ENCODE peak calls at places on chromosomes 2 and 18, in five cellular contexts. D is tibial artery, V is lower lobe of right lung, Q is thyroid gland, K is PC-3. L is an unnamed sample. For H3K4me1, the result is how much of the 10 kb centered on the place peaks cover.

GRCh38 chr2:216328347-216328746 is 43.9 kb downstream of the MARCHF4 start:
- DNase-seq in D (no peak), V (no peak), Q (no peak), K (peak), L (no peak)

GRCh38 chr18:14939141-14939540 is 191.2 kb downstream of the ANKRD30B start:
- DNase-seq in D (no peak), V (no peak), Q (no peak), K (no peak), L (no peak)

GRCh38 chr2:106191511-106192016 is 2.5 kb downstream of the UXS1 start:
- DNase-seq in D (no peak), V (no peak), Q (no peak), K (no peak), L (no peak)

GRCh38 chr2:11326692-11327211 is 17.7 kb downstream of the ROCK2 start:
- DNase-seq in D (no peak), V (no peak), Q (no peak), K (no peak), L (no peak)

GRCh38 chr18:49819768-49820662 is 6.7 kb upstream of the ACAA2 start:
- DNase-seq in D (no peak), V (no peak), Q (peak), K (no peak), L (no peak)

GRCh38 chr18:11962586-11962985 is 18.7 kb upstream of the IMPA2 start:
- DNase-seq in D (no peak), V (no peak), Q (no peak), K (no peak), L (no peak)

GRCh38 chr18:45102863-45103262 is 422.2 kb downstream of the SETBP1 start:
- DNase-seq in D (no peak), V (no peak), Q (no peak), K (no peak), L (no peak)

GRCh38 chr2:133718688-133719201 is 150.5 kb upstream of the NCKAP5 start:
- DNase-seq in D (no peak), V (no peak), Q (no peak), K (peak), L (no peak)

GRCh38 chr2:215528555-215528954 is 92.7 kb upstream of the FN1 start:
- DNase-seq in D (no peak), V (no peak), Q (no peak), K (peak), L (no peak)

GRCh38 chr2:12320027-12320734 is 396.6 kb upstream of the TRIB2 start:
- DNase-seq in D (peak), V (no peak), Q (no peak), K (no peak), L (no peak)

GRCh38 chr2:26614205-26615128 is 26.7 kb downstream of the CIB4 start:
- DNase-seq in D (no peak), V (peak), Q (peak), K (no peak), L (no peak)

GRCh38 chr2:120454993-120455789 is 109.3 kb downstream of the INHBB start:
- DNase-seq in D (no peak), V (no peak), Q (no peak), K (peak), L (no peak)

GRCh38 chr2:196840171-196840570 is 31.0 kb upstream of the C2orf66 start:
- DNase-seq in D (no peak), V (no peak), Q (no peak), K (no peak), L (no peak)

GRCh38 chr2:65159921-65160320 is 30.0 kb upstream of the RAB1A start:
- DNase-seq in D (no peak), V (no peak), Q (no peak), K (no peak), L (no peak)

GRCh38 chr2:128228894-128229293 is 89.8 kb downstream of the HS6ST1 start:
- DNase-seq in D (no peak), V (no peak), Q (no peak), K (peak), L (no peak)

GRCh38 chr2:15038373-15039364 is 406.2 kb downstream of the LRATD1 start:
- DNase-seq in D (no peak), V (no peak), Q (no peak), K (peak), L (no peak)

GRCh38 chr2:18362696-18363095 is 197.8 kb downstream of the RDH14 start:
- DNase-seq in D (no peak), V (no peak), Q (no peak), K (peak), L (no peak)

GRCh38 chr2:127196998-127197397 is 23.1 kb downstream of the CYP27C1 start:
- DNase-seq in D (no peak), V (no peak), Q (no peak), K (peak), L (no peak)

GRCh38 chr2:165571477-165571876 is 102.0 kb downstream of the CSRNP3 start:
- DNase-seq in D (no peak), V (no peak), Q (no peak), K (no peak), L (no peak)

GRCh38 chr2:165573534-165574461 is 104.3 kb downstream of the CSRNP3 start:
- DNase-seq in D (peak), V (peak), Q (peak), K (peak), L (peak)

GRCh38 chr2:165572155-165572554 is 102.7 kb downstream of the CSRNP3 start:
- DNase-seq in D (no peak), V (no peak), Q (no peak), K (no peak), L (no peak)

GRCh38 chr2:165563468-165564225 is 94.1 kb downstream of the CSRNP3 start:
- DNase-seq in D (no peak), V (no peak), Q (no peak), K (peak), L (no peak)

GRCh38 chr2:165568361-165568760 is 98.9 kb downstream of the CSRNP3 start:
- DNase-seq in D (no peak), V (no peak), Q (no peak), K (no peak), L (no peak)
- TF ChIP-seq CTCF in D (no peak), V (no peak), Q (no peak), K (no peak), L (no peak)

GRCh38 chr2:175011505-175011904 is 6.3 kb upstream of the CHN1 start:
- DNase-seq in D (no peak), V (no peak), Q (no peak), K (no peak), L (no peak)
- H3K4me1 ChIP-seq in D (half or more), V (under half), Q (under half), K (under half), L (under half)

GRCh38 chr2:113174369-113174735 is 581 bp downstream of the PSD4 start:
- DNase-seq in D (no peak), V (no peak), Q (no peak), K (no peak), L (no peak)
- TF ChIP-seq CTCF in D (no peak), V (no peak), Q (no peak), K (no peak), L (no peak)

GRCh38 chr2:46769809-46770208 is 145.8 kb downstream of the MCFD2 start:
- DNase-seq in D (no peak), V (no peak), Q (no peak), K (peak), L (no peak)
- H3K4me1 ChIP-seq in D (under half), V (under half), Q (under half), K (under half), L (under half)

GRCh38 chr2:98025481-98026037 is 29.8 kb upstream of the TMEM131 start:
- DNase-seq in D (no peak), V (no peak), Q (no peak), K (no peak), L (no peak)
- TF ChIP-seq CTCF in D (no peak), V (no peak), Q (peak), K (no peak), L (no peak)

GRCh38 chr2:176291335-176291734 is 22.1 kb downstream of the MTX2 start:
- DNase-seq in D (no peak), V (no peak), Q (no peak), K (no peak), L (no peak)
- H3K4me1 ChIP-seq in D (under half), V (under half), Q (under half), K (under half), L (under half)

DNA sequence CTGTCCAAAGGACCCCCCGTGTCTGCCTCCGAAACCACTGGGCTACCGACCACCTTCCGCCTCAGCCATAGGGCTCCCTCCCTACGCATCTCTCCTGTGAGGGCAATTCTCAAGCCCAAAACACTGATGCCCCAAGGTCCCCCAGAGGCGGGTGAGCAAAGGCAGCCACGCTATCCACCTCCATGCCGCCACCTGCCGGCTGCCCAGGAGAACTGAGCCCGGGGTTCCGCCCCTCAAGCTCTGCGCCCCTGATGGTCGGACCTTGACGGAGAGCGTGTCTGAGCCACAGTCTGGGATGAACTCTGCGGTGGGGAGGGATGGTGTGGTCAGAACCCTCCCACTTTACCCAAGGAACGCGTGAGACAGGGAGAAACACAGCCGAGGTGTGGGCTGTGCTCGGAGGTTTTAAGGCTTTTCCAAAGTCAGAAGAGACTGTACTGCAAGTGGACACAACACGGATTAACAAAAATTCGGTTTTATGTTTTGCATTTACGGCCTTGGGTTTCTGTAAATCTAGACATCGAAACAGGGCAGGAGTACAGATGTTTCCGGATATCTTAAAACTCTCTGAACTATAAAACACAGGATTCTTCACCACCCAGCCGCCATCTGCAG is 114.1 kb downstream of the ZNF516 start:
- DNase-seq in D (no peak), V (no peak), Q (no peak), K (no peak), L (no peak)
- TF ChIP-seq CTCF in D (no peak), V (peak), Q (peak), K (peak), L (peak)

L was measured in tibial nerve.